ENCODE peak calls at places on chromosomes 4 and X, in eight cellular contexts. J is mucosa of descending colon, D is B cell, T is astrocyte of the spinal cord, V is dorsolateral prefrontal cortex, K is suprapubic skin, N is AG10803, Q is fibroblast of mammary gland. Y is an unnamed sample.

GRCh38 chr4:10697071-10697470 is 12.5 kb upstream of the CLNK start:
- DNase-seq in J (no peak), D (no peak), T (no peak), V (no peak), K (no peak), N (no peak), Q (no peak), Y (no peak)

GRCh38 chr4:73250642-73251041 is 8.0 kb downstream of the ANKRD17 start:
- DNase-seq in J (no peak), D (no peak), T (no peak), V (no peak), K (no peak), N (no peak), Q (no peak), Y (no peak)

GRCh38 chr4:82900016-82900334 is 560 bp upstream of the THAP9 start:
- DNase-seq in J (no peak), D (peak; percentile 43), T (no peak), V (no peak), K (no peak), N (no peak), Q (no peak), Y (no peak)

GRCh38 chrX:30275498-30275897 is 28.6 kb downstream of the MAGEB1 start:
- DNase-seq in J (no peak), D (no peak), T (peak; percentile 13), V (no peak), K (no peak), N (peak; percentile 24), Q (peak; percentile 54), Y (no peak)

GRCh38 chr4:187294861-187295260 is 571.2 kb upstream of the FAT1 start:
- DNase-seq in J (no peak), D (no peak), T (no peak), V (no peak), K (no peak), N (peak; percentile 35), Q (peak; percentile 22), Y (no peak)

GRCh38 chr4:7886250-7886973 is 53.2 kb downstream of the AFAP1 start:
- DNase-seq in J (no peak), D (no peak), T (no peak), V (no peak), K (no peak), N (no peak), Q (peak; percentile 57), Y (no peak)

GRCh38 chr4:73764513-73764912 is 24.1 kb downstream of the CXCL8 start:
- DNase-seq in J (no peak), D (no peak), T (peak; percentile 30), V (no peak), K (no peak), N (no peak), Q (peak; percentile 90), Y (no peak)

GRCh38 chr4:29900336-29900735 is 819.8 kb upstream of the PCDH7 start:
- DNase-seq in J (no peak), D (no peak), T (no peak), V (no peak), K (no peak), N (no peak), Q (no peak), Y (no peak)

DNA sequence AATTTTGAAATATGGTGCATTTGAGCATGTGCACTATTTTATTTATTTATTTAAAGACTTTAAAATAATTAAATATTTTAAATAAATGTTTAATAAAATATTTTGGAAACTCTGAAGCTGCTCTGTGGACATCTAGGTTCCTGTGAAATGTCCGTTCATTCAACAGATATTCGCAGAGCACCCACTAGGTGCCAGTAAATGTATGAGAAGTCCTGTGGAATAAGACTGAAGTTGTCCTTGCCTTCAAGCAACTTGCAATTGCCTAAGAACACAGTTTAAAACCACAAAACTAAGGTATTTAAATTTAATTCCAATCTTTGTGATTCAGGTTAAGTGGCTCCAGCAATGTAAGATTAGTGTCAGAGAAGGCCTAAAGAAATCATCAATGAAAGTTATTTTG is 306.7 kb downstream of the GBA3 start:
- DNase-seq in J (no peak), D (no peak), T (peak; percentile 13), V (no peak), K (no peak), N (peak; percentile 40), Q (no peak), Y (no peak)
- TF ChIP-seq CTCF in J (no peak), D (no peak), T (peak; percentile 17), V (no peak), K (no peak), N (peak; percentile 35), Q (no peak), Y (no peak)

GRCh38 chrX:152641996-152642395 is 4.3 kb downstream of the GABRQ start:
- DNase-seq in J (no peak), D (no peak), T (no peak), V (no peak), K (no peak), N (peak; percentile 0), Q (peak; percentile 6), Y (no peak)
- TF ChIP-seq CTCF in J (no peak), D (no peak), T (peak; percentile 14), V (peak; percentile 58), K (no peak), N (no peak), Q (peak; percentile 23), Y (peak; percentile 10)

DNA sequence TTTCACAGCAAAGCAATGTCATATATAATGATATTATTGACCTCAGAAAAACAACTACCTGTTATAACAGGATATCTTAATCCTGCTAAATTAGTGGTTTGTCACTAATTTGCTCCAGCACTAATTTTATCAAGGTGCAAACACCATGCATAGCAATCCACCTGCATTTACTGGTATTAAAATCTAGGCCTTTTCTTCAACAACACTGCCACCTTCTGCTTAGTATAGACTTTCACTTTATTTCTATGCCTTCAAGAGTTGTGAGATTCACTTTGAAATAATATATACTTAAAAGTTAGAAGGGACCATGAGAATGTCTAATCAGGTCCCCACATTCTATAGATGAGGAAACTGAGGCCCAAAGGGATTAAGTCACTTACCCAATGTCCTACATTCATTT is 82.1 kb upstream of the IQCM start:
- DNase-seq in J (no peak), D (no peak), T (peak; percentile 44), V (no peak), K (no peak), N (peak; percentile 20), Q (peak; percentile 41), Y (no peak)
- TF ChIP-seq CTCF in J (no peak), D (no peak), T (no peak), V (peak; percentile 55), K (no peak), N (peak; percentile 65), Q (peak; percentile 60), Y (peak; percentile 89)

GRCh38 chr4:64330143-64330542 is 79.1 kb downstream of the TECRL start:
- DNase-seq in J (no peak), D (no peak), T (no peak), V (no peak), K (no peak), N (no peak), Q (no peak), Y (no peak)
- TF ChIP-seq CTCF in J (no peak), D (no peak), T (no peak), V (no peak), K (no peak), N (no peak), Q (no peak), Y (no peak)

DNA sequence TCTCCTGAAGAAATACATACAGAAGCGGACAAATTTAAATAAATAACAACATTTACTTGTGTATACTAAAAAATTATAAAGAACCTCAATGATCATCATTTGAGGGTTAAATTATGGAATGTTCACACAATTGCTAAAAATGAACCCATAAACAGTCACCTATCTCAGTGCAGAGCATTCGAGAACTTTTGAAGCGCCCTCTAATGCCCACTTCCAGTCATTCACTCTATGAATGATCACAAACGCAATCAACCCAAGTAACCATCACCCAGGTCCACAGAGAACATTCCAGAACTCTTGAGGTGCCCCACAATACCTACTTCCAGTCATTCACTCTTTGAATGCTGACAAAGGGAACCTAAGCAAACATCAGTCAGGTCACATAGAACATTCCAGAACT is 103.5 kb upstream of the PLAC1 start:
- DNase-seq in J (no peak), D (no peak), T (no peak), V (no peak), K (no peak), N (no peak), Q (peak; percentile 35), Y (no peak)
- TF ChIP-seq CTCF in J (no peak), D (no peak), T (peak; percentile 54), V (no peak), K (no peak), N (peak; percentile 50), Q (peak; percentile 43), Y (peak; percentile 78)

GRCh38 chrX:128464091-128464490 is 411.9 kb upstream of the ACTRT1 start:
- DNase-seq in J (no peak), D (no peak), T (peak; percentile 48), V (no peak), K (no peak), N (no peak), Q (no peak), Y (no peak)

GRCh38 chrX:128457674-128458073 is 405.5 kb upstream of the ACTRT1 start:
- DNase-seq in J (no peak), D (no peak), T (no peak), V (no peak), K (no peak), N (no peak), Q (no peak), Y (no peak)

GRCh38 chrX:128458888-128459287 is 406.7 kb upstream of the ACTRT1 start:
- DNase-seq in J (no peak), D (no peak), T (peak; percentile 59), V (no peak), K (no peak), N (no peak), Q (peak; percentile 0), Y (no peak)

GRCh38 chrX:128460835-128461234 is 408.6 kb upstream of the ACTRT1 start:
- DNase-seq in J (no peak), D (no peak), T (no peak), V (no peak), K (no peak), N (no peak), Q (no peak), Y (no peak)
- TF ChIP-seq CTCF in J (no peak), D (no peak), T (no peak), V (no peak), K (no peak), N (no peak), Q (no peak), Y (peak; percentile 25)